ENCODE peak calls at places on chromosomes 16 and 17, in eight cellular contexts. O is AG04450, R is HCT116, N is Panc1, F is mucosa of descending colon, G is astrocyte of the spinal cord, J is retinal pigment epithelial cell, P is neural progenitor cell. W is an unnamed sample.
A peak's percentile ranks its signal among the peaks of the same experiment; 100 is the strongest.

GRCh38 chr17:16419074-16419928 is 3.9 kb downstream of the TRPV2 start:
- DNase-seq in J (peak; percentile 89), F (no peak), R (no peak), G (peak; percentile 92), N (no peak), P (no peak), O (peak; percentile 66), W (peak; percentile 86)

GRCh38 chr17:46733837-46734516 is 84.5 kb downstream of the WNT3 start:
- DNase-seq in N (no peak), J (no peak), P (no peak), G (peak; percentile 36), F (no peak), O (no peak), R (no peak), W (peak; percentile 48)

GRCh38 chr16:4679854-4680636 is 13.3 kb upstream of the NUDT16L1 start:
- DNase-seq in P (no peak), J (no peak), G (no peak), R (no peak), O (peak; percentile 36), N (no peak), F (peak; percentile 86), W (no peak)

GRCh38 chr17:61212655-61213054 is 187.0 kb upstream of the TBX2 start:
- DNase-seq in R (no peak), P (no peak), N (no peak), J (no peak), G (no peak), F (no peak), O (no peak), W (no peak)

GRCh38 chr17:1372618-1373017 is 27.4 kb downstream of the YWHAE start:
- DNase-seq in G (no peak), O (no peak), F (no peak), R (no peak), N (no peak), P (no peak), J (no peak), W (no peak)

GRCh38 chr17:71633391-71633849 is 487.4 kb upstream of the SOX9 start:
- DNase-seq in G (peak; percentile 87), F (peak; percentile 59), P (no peak), N (peak; percentile 56), O (peak; percentile 70), J (no peak), R (peak; percentile 59), W (peak; percentile 91)

GRCh38 chr17:77592503-77592902 is 366.0 kb upstream of the TNRC6C start:
- DNase-seq in R (no peak), G (no peak), P (no peak), N (no peak), J (no peak), F (no peak), O (no peak), W (no peak)

GRCh38 chr16:84027607-84028006 is 15.0 kb downstream of the SLC38A8 start:
- DNase-seq in N (no peak), R (no peak), G (no peak), P (no peak), O (no peak), J (no peak), F (no peak), W (no peak)

GRCh38 chr17:45314761-45315549 is 1.9 kb downstream of the MAP3K14 start:
- DNase-seq in P (no peak), G (no peak), J (no peak), O (no peak), N (no peak), F (no peak), R (no peak), W (peak; percentile 65)

GRCh38 chr16:31417916-31418315 is 10.2 kb downstream of the COX6A2 start:
- DNase-seq in G (no peak), N (no peak), O (no peak), P (no peak), J (no peak), R (no peak), F (no peak), W (no peak)

GRCh38 chr16:54068212-54068611 is 218.4 kb downstream of the IRX3 start:
- DNase-seq in G (no peak), R (no peak), F (no peak), O (no peak), J (no peak), N (no peak), P (no peak), W (no peak)

GRCh38 chr16:78274771-78275170 is 175.3 kb downstream of the WWOX start:
- DNase-seq in R (no peak), G (no peak), F (no peak), O (no peak), N (no peak), J (no peak), P (no peak), W (no peak)

GRCh38 chr16:86252596-86252995 is 257.7 kb upstream of the FOXF1 start:
- DNase-seq in P (peak; percentile 79), F (no peak), O (no peak), R (peak; percentile 42), J (no peak), G (peak; percentile 18), N (no peak), W (peak; percentile 3)
- TF ChIP-seq CTCF in P (peak; percentile 76), F (no peak), O (peak; percentile 35), R (peak; percentile 82), J (peak; percentile 32), G (peak; percentile 48), N (peak; percentile 64), W (peak; percentile 32)

DNA sequence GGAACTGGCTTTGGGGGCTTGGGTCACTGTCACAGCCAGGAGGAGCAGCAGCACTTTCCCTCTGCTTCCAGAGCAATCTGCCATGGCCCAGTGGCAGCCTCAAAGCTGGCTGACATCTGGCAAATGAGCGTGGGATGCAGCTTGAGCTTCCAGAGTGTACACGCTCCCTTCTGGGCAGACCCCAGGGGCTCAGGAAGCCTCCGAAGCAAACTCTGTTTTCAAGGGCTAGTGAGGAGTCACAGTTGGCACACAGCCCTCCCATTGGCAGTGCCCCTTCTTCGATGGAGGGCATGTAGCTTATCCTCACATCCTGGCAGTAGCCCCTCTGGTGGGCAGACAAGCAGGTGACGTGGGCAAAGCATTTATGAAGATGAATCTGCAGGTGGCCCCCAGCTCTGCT is 249.6 kb downstream of the ENGASE start:
- DNase-seq in P (no peak), N (no peak), J (no peak), O (no peak), F (no peak), G (no peak), R (no peak), W (no peak)
- H3K4me3 ChIP-seq in P (no peak overlapping the region), N (no peak overlapping the region), J (no peak overlapping the region), O (no peak overlapping the region), F (no peak overlapping the region), G (no peak overlapping the region), R (no peak overlapping the region), W (no peak overlapping the region)

DNA sequence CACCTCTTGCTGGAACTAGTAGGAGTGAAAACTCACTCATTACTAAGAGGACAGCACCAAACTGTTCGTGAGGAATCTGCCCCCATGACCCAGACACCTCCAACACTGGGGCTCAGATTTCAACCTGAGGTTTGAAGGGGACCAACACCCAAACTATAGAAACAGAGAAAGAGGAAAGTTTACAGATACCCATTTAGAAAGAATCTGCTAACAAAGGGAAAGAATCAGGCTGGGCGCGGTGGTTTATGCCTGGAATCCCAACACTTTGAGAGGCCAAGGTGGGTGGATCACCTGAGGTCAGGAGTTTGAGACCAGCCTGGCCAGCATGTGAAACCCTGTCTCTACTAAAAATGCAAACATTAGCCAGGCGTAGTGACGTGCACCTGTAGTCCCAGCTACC is 3.5 kb upstream of the CSNK1D start:
- DNase-seq in N (no peak), P (no peak), R (no peak), O (no peak), F (no peak), J (no peak), G (no peak), W (no peak)
- TF ChIP-seq CTCF in N (no peak), P (no peak), R (no peak), O (no peak), F (no peak), J (no peak), G (no peak), W (no peak)

DNA sequence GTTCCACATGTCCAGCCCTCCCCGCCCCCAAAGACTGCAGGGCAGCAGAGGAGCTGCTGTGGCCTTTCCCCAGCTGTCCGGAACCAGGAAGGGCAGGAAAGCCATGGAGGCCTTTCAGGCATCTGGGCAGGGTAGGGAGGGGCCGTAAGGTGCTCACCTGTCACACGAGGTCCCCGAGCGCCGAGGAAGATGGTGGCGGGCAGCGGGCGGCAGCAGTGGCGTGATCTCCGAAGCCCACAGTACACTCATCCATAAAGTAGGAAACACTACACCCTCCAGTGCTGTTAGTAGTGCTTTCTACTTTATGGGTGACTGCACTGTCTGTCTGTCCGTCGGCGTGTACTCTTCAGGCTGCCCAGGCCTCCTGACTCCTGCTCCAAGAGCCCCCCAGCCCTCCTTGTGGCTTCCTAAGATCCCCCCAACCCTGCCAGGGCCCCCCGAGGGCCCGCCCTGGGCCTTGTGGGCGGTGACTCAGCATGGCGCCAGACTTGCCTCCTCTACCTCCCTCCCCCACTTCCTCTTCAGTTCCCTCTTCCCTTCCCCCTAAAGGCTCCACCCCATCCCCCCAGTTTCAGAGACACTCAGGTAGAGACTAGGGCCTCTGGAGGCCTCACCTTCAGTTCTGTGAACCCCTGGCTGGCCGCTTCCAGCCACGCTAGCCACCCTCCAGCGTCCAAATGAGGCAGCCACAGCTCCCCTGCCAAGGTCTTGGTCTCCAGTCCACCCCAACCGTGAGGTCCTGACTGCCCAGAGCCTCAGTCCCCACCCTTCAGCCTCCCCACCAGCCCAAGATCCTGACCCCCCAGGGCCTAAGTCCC is 2.6 kb upstream of the TSPOAP1 start:
- DNase-seq in J (no peak), N (no peak), O (no peak), G (no peak), R (no peak), P (no peak), F (peak; percentile 48), W (no peak)
- H3K4me3 ChIP-seq in J (no peak overlapping the region), N (no peak overlapping the region), O (no peak overlapping the region), G (no peak overlapping the region), R (no peak overlapping the region), P (no peak overlapping the region), F (peak overlapping the region; percentile 30), W (no peak overlapping the region)

DNA sequence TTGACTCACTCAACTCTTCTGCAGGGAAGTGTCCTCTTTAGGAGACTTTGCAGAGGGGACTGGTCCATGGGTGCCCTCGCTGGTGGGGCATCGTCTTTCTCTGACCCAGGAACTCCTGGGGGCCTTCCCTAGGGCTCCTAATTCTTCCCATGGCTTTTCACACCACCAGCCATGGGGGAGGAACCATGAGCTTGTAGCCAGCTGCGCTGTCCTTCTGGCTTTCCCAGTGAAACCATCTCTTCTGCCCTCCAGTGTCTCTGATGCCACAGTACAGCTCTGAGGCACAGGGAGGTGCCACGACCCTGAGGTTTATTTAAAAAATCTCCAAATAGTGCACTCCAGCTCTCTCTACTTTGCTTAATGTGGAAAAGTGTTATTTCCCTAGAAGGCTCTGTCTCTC is 78.6 kb downstream of the SDR42E1 start:
- DNase-seq in J (no peak), R (no peak), P (no peak), G (no peak), N (no peak), F (no peak), O (no peak), W (no peak)
- TF ChIP-seq CTCF in J (peak; percentile 3), R (peak; percentile 8), P (no peak), G (no peak), N (no peak), F (no peak), O (no peak), W (no peak)